ENCODE peak calls at places on chromosome 17, in six cellular contexts. One of them, this sample, is unnamed.

GRCh38 chr17:77692571-77693161 is 265.8 kb upstream of the TNRC6C start:
- DNase-seq in NB4: peak; percentile 29
- DNase-seq in progenitor cell of endocrine pancreas: no peak
- DNase-seq in Panc1: no peak
- DNase-seq in fibroblast of pulmonary artery: no peak
- DNase-seq in GM10248: no peak
- DNase-seq in this sample: peak; percentile 44

GRCh38 chr17:28720247-28720996 is 637 bp downstream of the RPL23A start:
- DNase-seq in NB4: peak; percentile 63
- DNase-seq in progenitor cell of endocrine pancreas: no peak
- DNase-seq in Panc1: no peak
- DNase-seq in fibroblast of pulmonary artery: no peak
- DNase-seq in GM10248: no peak
- DNase-seq in this sample: peak; percentile 58

GRCh38 chr17:7237761-7238417 is 1.4 kb downstream of the PHF23 start:
- DNase-seq in NB4: peak; percentile 81
- DNase-seq in progenitor cell of endocrine pancreas: peak; percentile 63
- DNase-seq in Panc1: no peak
- DNase-seq in fibroblast of pulmonary artery: peak; percentile 67
- DNase-seq in GM10248: peak; percentile 82
- DNase-seq in this sample: peak; percentile 90

GRCh38 chr17:80819422-80820164 is 172.0 kb upstream of the CHMP6 start:
- DNase-seq in NB4: peak; percentile 58
- DNase-seq in progenitor cell of endocrine pancreas: no peak
- DNase-seq in Panc1: no peak
- DNase-seq in fibroblast of pulmonary artery: no peak
- DNase-seq in GM10248: no peak
- DNase-seq in this sample: peak; percentile 49

GRCh38 chr17:7441202-7441705 is 1.9 kb downstream of the FGF11 start:
- DNase-seq in NB4: no peak
- DNase-seq in progenitor cell of endocrine pancreas: no peak
- DNase-seq in Panc1: no peak
- DNase-seq in fibroblast of pulmonary artery: no peak
- DNase-seq in GM10248: no peak
- DNase-seq in this sample: no peak

GRCh38 chr17:3974980-3975379 is 10.7 kb upstream of the ATP2A3 start:
- DNase-seq in NB4: no peak
- DNase-seq in progenitor cell of endocrine pancreas: no peak
- DNase-seq in Panc1: no peak
- DNase-seq in fibroblast of pulmonary artery: no peak
- DNase-seq in GM10248: no peak
- DNase-seq in this sample: no peak

GRCh38 chr17:50608700-50609375 is 25.8 kb upstream of the ABCC3 start:
- DNase-seq in NB4: no peak
- DNase-seq in progenitor cell of endocrine pancreas: no peak
- DNase-seq in Panc1: no peak
- DNase-seq in fibroblast of pulmonary artery: no peak
- DNase-seq in GM10248: no peak
- DNase-seq in this sample: no peak

GRCh38 chr17:40696651-40697072 is 6.9 kb downstream of the KRT24 start:
- DNase-seq in NB4: no peak
- DNase-seq in progenitor cell of endocrine pancreas: no peak
- DNase-seq in Panc1: no peak
- DNase-seq in fibroblast of pulmonary artery: no peak
- DNase-seq in GM10248: no peak
- DNase-seq in this sample: no peak

GRCh38 chr17:47201168-47201567 is 8.0 kb upstream of the MYL4 start:
- DNase-seq in NB4: no peak
- DNase-seq in progenitor cell of endocrine pancreas: no peak
- DNase-seq in Panc1: no peak
- DNase-seq in fibroblast of pulmonary artery: no peak
- DNase-seq in GM10248: no peak
- DNase-seq in this sample: no peak

GRCh38 chr17:68441064-68441770 is 16.1 kb downstream of the WIPI1 start:
- DNase-seq in NB4: peak; percentile 65
- DNase-seq in progenitor cell of endocrine pancreas: no peak
- DNase-seq in Panc1: no peak
- DNase-seq in fibroblast of pulmonary artery: peak; percentile 66
- DNase-seq in GM10248: no peak
- DNase-seq in this sample: no peak

GRCh38 chr17:38731526-38732294 is 1.6 kb downstream of the CISD3 start:
- DNase-seq in NB4: peak; percentile 45
- DNase-seq in progenitor cell of endocrine pancreas: no peak
- DNase-seq in Panc1: no peak
- DNase-seq in fibroblast of pulmonary artery: no peak
- DNase-seq in GM10248: no peak
- DNase-seq in this sample: no peak

GRCh38 chr17:63446218-63446980 is at the start of gene CYB561:
- DNase-seq in NB4: no peak
- DNase-seq in progenitor cell of endocrine pancreas: peak; percentile 73
- DNase-seq in Panc1: no peak
- DNase-seq in fibroblast of pulmonary artery: peak; percentile 62
- DNase-seq in GM10248: peak; percentile 90
- DNase-seq in this sample: peak; percentile 68
- TF ChIP-seq CTCF in NB4: no peak
- TF ChIP-seq CTCF in progenitor cell of endocrine pancreas: no peak
- TF ChIP-seq CTCF in Panc1: no peak
- TF ChIP-seq CTCF in fibroblast of pulmonary artery: no peak
- TF ChIP-seq CTCF in GM10248: peak; percentile 37
- TF ChIP-seq CTCF in this sample: no peak

GRCh38 chr17:57221366-57222350 is 34.7 kb upstream of the MSI2 start:
- DNase-seq in NB4: no peak
- DNase-seq in progenitor cell of endocrine pancreas: no peak
- DNase-seq in Panc1: no peak
- DNase-seq in fibroblast of pulmonary artery: no peak
- DNase-seq in GM10248: no peak
- DNase-seq in this sample: no peak
- TF ChIP-seq CTCF in NB4: no peak
- TF ChIP-seq CTCF in progenitor cell of endocrine pancreas: no peak
- TF ChIP-seq CTCF in Panc1: no peak
- TF ChIP-seq CTCF in fibroblast of pulmonary artery: no peak
- TF ChIP-seq CTCF in GM10248: no peak
- TF ChIP-seq CTCF in this sample: no peak

DNA sequence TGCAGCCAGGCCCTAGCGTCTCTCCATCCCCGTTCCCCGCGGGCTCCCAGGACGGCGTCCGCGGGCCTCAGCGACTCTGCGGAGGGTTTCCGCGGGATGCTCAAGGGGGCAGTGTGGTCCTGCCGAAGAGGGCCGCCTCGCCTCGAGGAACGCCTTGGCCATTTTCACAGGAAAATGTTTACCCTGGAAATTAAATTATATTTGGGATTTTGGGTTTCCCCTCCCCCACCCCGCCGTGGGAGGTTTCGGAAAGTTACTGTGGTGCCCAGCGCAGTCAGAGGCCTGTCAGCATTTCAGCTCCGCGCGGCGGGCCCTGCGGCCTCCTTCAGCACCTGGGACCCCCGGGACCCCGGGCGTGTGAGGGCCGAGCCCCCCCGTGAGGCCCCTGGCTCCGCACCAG is 94.5 kb downstream of the PCTP start:
- DNase-seq in NB4: no peak
- DNase-seq in progenitor cell of endocrine pancreas: peak; percentile 54
- DNase-seq in Panc1: no peak
- DNase-seq in fibroblast of pulmonary artery: peak; percentile 42
- DNase-seq in GM10248: peak; percentile 42
- DNase-seq in this sample: peak; percentile 26
- TF ChIP-seq CTCF in NB4: no peak
- TF ChIP-seq CTCF in progenitor cell of endocrine pancreas: peak; percentile 79
- TF ChIP-seq CTCF in Panc1: no peak
- TF ChIP-seq CTCF in fibroblast of pulmonary artery: peak; percentile 53
- TF ChIP-seq CTCF in GM10248: peak; percentile 50
- TF ChIP-seq CTCF in this sample: peak; percentile 46

GRCh38 chr17:29933379-29933778 is 3.4 kb upstream of the SSH2 start:
- DNase-seq in NB4: peak; percentile 20
- DNase-seq in progenitor cell of endocrine pancreas: no peak
- DNase-seq in Panc1: no peak
- DNase-seq in fibroblast of pulmonary artery: peak; percentile 67
- DNase-seq in GM10248: no peak
- DNase-seq in this sample: no peak
- TF ChIP-seq CTCF in NB4: no peak
- TF ChIP-seq CTCF in progenitor cell of endocrine pancreas: no peak
- TF ChIP-seq CTCF in Panc1: peak; percentile 75
- TF ChIP-seq CTCF in fibroblast of pulmonary artery: peak; percentile 67
- TF ChIP-seq CTCF in GM10248: no peak
- TF ChIP-seq CTCF in this sample: no peak

DNA sequence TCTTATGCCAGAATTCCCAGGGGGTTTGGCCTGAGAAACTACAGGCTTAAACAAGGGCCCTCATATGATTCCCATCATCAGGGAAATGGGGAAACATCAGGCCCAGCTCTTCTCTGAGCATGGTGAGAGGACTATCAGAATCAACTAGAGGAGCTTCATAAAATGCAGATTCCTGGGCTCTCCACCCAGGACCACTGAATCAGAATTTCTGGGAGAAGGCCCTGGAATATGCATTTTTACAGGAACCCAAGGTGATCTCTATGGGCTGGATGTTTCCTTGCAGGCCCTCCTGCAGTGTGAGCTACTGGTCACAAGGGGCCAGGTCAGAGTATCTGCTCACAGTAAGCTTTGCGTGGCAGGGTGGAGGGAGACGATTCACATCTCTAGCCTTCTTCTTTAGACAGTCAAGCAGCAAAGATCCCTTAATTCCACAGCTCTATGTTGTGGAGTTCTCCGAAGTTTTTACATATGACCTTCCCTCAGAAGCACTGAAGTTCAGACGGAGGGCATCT is 38.8 kb upstream of the HOXB13 start:
- DNase-seq in NB4: no peak
- DNase-seq in progenitor cell of endocrine pancreas: no peak
- DNase-seq in Panc1: no peak
- DNase-seq in fibroblast of pulmonary artery: no peak
- DNase-seq in GM10248: no peak
- DNase-seq in this sample: no peak
- TF ChIP-seq CTCF in NB4: no peak
- TF ChIP-seq CTCF in progenitor cell of endocrine pancreas: no peak
- TF ChIP-seq CTCF in Panc1: no peak
- TF ChIP-seq CTCF in fibroblast of pulmonary artery: no peak
- TF ChIP-seq CTCF in GM10248: no peak
- TF ChIP-seq CTCF in this sample: no peak

GRCh38 chr17:63113167-63113566 is 147.1 kb downstream of the TANC2 start:
- DNase-seq in NB4: peak; percentile 26
- DNase-seq in progenitor cell of endocrine pancreas: no peak
- DNase-seq in Panc1: no peak
- DNase-seq in fibroblast of pulmonary artery: peak; percentile 23
- DNase-seq in GM10248: peak; percentile 11
- DNase-seq in this sample: no peak
- TF ChIP-seq CTCF in NB4: no peak
- TF ChIP-seq CTCF in progenitor cell of endocrine pancreas: peak; percentile 35
- TF ChIP-seq CTCF in Panc1: peak; percentile 46
- TF ChIP-seq CTCF in fibroblast of pulmonary artery: peak; percentile 15
- TF ChIP-seq CTCF in GM10248: no peak
- TF ChIP-seq CTCF in this sample: no peak

GRCh38 chr17:45019177-45019711 is 32.2 kb downstream of the DCAKD start:
- DNase-seq in NB4: peak; percentile 59
- DNase-seq in progenitor cell of endocrine pancreas: peak; percentile 47
- DNase-seq in Panc1: no peak
- DNase-seq in fibroblast of pulmonary artery: peak; percentile 44
- DNase-seq in GM10248: peak; percentile 67
- DNase-seq in this sample: peak; percentile 42
- TF ChIP-seq CTCF in NB4: peak; percentile 34
- TF ChIP-seq CTCF in progenitor cell of endocrine pancreas: peak; percentile 61
- TF ChIP-seq CTCF in Panc1: peak; percentile 82
- TF ChIP-seq CTCF in fibroblast of pulmonary artery: no peak
- TF ChIP-seq CTCF in GM10248: peak; percentile 65
- TF ChIP-seq CTCF in this sample: peak; percentile 65

DNA sequence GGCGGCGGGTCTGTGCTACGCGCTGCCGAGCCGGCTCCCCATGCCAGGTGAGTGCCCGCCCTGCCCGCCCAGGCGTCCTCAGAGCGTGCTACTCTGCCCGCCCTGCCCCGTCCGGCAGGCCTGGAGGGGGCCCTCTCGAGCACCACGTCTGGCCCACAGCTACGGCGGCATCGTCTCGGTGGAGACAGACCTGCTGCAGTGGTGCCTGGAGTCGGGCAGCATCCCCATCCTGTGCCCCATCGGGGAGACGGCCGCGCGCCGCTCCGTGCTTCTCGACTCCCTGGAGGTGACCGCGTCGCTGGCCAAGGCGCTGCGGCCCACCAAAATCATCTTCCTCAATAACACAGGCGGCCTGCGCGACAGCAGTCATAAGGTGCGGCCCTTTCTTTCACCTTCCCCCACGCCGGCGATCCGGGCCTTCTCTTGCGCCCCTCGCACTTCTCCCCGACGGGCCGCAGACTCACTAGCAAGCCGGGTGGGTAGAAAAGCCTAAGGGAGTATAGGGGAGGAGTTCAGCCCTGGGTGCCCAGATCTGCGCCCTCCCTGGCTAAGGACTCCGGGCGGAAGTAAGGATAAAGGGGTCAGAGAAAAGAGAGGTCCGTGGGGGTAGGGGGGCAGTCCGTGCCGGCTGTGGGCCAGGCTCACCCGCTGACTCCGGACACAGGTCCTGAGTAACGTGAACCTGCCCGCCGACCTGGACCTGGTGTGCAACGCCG is 1.6 kb downstream of the NAGS start:
- DNase-seq in NB4: peak; percentile 36
- DNase-seq in progenitor cell of endocrine pancreas: no peak
- DNase-seq in Panc1: no peak
- DNase-seq in fibroblast of pulmonary artery: no peak
- DNase-seq in GM10248: peak; percentile 57
- DNase-seq in this sample: peak; percentile 59
- TF ChIP-seq CTCF in NB4: no peak
- TF ChIP-seq CTCF in progenitor cell of endocrine pancreas: peak; percentile 17
- TF ChIP-seq CTCF in Panc1: no peak
- TF ChIP-seq CTCF in fibroblast of pulmonary artery: peak; percentile 9
- TF ChIP-seq CTCF in GM10248: no peak
- TF ChIP-seq CTCF in this sample: no peak

DNA sequence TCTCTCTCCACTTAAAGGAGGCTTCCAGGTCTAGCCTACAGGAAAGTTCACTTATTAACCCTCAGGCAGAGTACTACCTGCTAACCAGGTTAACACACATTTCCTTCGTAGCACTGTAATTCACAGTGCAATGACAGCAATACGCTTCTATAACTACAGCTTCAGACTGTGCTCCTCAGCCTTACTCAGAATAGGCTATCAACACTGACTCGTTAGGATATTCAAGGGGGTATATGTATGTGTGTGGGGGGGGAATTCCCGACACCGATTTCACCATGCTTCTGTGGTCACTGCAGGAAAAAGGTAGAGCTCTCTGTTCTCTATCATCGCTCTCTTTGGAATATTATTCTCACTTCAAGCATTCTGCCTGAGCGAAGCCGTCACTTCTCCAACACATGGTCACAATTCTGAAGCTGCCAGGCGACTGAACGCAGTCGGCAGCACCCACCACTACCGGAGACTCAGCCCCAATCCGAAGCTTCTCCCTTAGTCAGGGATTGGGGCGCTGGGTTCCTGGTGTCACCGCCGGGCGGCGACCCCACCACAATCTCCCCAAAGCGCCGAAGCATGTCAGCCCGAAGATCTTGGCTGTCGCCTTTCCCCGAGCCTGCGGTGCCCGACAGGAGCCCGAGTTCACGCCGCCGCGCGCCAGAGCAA is 599 bp downstream of the GGA3 start:
- DNase-seq in NB4: peak; percentile 55
- DNase-seq in progenitor cell of endocrine pancreas: no peak
- DNase-seq in Panc1: no peak
- DNase-seq in fibroblast of pulmonary artery: no peak
- DNase-seq in GM10248: no peak
- DNase-seq in this sample: peak; percentile 69
- TF ChIP-seq CTCF in NB4: no peak
- TF ChIP-seq CTCF in progenitor cell of endocrine pancreas: peak; percentile 20
- TF ChIP-seq CTCF in Panc1: no peak
- TF ChIP-seq CTCF in fibroblast of pulmonary artery: no peak
- TF ChIP-seq CTCF in GM10248: no peak
- TF ChIP-seq CTCF in this sample: no peak

GRCh38 chr17:5793157-5793556 is 208.8 kb upstream of the NLRP1 start:
- DNase-seq in NB4: no peak
- DNase-seq in progenitor cell of endocrine pancreas: no peak
- DNase-seq in Panc1: no peak
- DNase-seq in fibroblast of pulmonary artery: no peak
- DNase-seq in GM10248: no peak
- DNase-seq in this sample: peak; percentile 5
- TF ChIP-seq CTCF in NB4: peak; percentile 5
- TF ChIP-seq CTCF in progenitor cell of endocrine pancreas: peak; percentile 34
- TF ChIP-seq CTCF in Panc1: peak; percentile 11
- TF ChIP-seq CTCF in fibroblast of pulmonary artery: peak; percentile 6
- TF ChIP-seq CTCF in GM10248: no peak
- TF ChIP-seq CTCF in this sample: no peak